ENCODE peak calls at places on chromosomes 7 and 10, in nine cellular contexts. One of them, this sample, is unnamed.

GRCh38 chr10:123428302-123428701 is 237.9 kb upstream of the GPR26 start:
- DNase-seq in HFFc6: no peak
- DNase-seq in fibroblast of lung: no peak
- DNase-seq in ovary: no peak
- DNase-seq in transverse colon: no peak
- DNase-seq in fibroblast of pulmonary artery: no peak
- DNase-seq in osteocyte: no peak
- DNase-seq in endothelial cell of umbilical vein: no peak
- DNase-seq in D721Med: no peak
- DNase-seq in this sample: no peak

GRCh38 chr10:63137306-63137705 is 4.2 kb downstream of the NRBF2 start:
- DNase-seq in HFFc6: no peak
- DNase-seq in ovary: no peak
- DNase-seq in D721Med: no peak
- DNase-seq in endothelial cell of umbilical vein: no peak
- DNase-seq in fibroblast of lung: peak
- DNase-seq in osteocyte: no peak
- DNase-seq in transverse colon: no peak
- DNase-seq in fibroblast of pulmonary artery: peak
- DNase-seq in this sample: no peak

GRCh38 chr10:113071446-113071845 is 121.4 kb downstream of the TCF7L2 start:
- DNase-seq in fibroblast of pulmonary artery: peak
- DNase-seq in endothelial cell of umbilical vein: peak
- DNase-seq in D721Med: no peak
- DNase-seq in osteocyte: no peak
- DNase-seq in fibroblast of lung: no peak
- DNase-seq in transverse colon: peak
- DNase-seq in ovary: peak
- DNase-seq in HFFc6: no peak
- DNase-seq in this sample: no peak

GRCh38 chr7:66643395-66643794 is 14.7 kb downstream of the KCTD7 start:
- DNase-seq in fibroblast of lung: no peak
- DNase-seq in transverse colon: no peak
- DNase-seq in ovary: no peak
- DNase-seq in fibroblast of pulmonary artery: no peak
- DNase-seq in endothelial cell of umbilical vein: no peak
- DNase-seq in osteocyte: no peak
- DNase-seq in HFFc6: no peak
- DNase-seq in D721Med: no peak
- DNase-seq in this sample: no peak

GRCh38 chr10:29886299-29886698 is 173.1 kb downstream of the JCAD start:
- DNase-seq in D721Med: no peak
- DNase-seq in endothelial cell of umbilical vein: no peak
- DNase-seq in osteocyte: no peak
- DNase-seq in fibroblast of lung: no peak
- DNase-seq in transverse colon: no peak
- DNase-seq in HFFc6: no peak
- DNase-seq in ovary: no peak
- DNase-seq in fibroblast of pulmonary artery: no peak
- DNase-seq in this sample: no peak

GRCh38 chr7:158353606-158354570 is 233.7 kb downstream of the PTPRN2 start:
- DNase-seq in transverse colon: peak
- DNase-seq in endothelial cell of umbilical vein: no peak
- DNase-seq in osteocyte: peak
- DNase-seq in ovary: no peak
- DNase-seq in fibroblast of lung: no peak
- DNase-seq in D721Med: no peak
- DNase-seq in fibroblast of pulmonary artery: peak
- DNase-seq in HFFc6: peak
- DNase-seq in this sample: peak

GRCh38 chr7:116169060-116169459 is 41.3 kb upstream of the TES start:
- DNase-seq in transverse colon: no peak
- DNase-seq in HFFc6: peak
- DNase-seq in osteocyte: no peak
- DNase-seq in endothelial cell of umbilical vein: no peak
- DNase-seq in ovary: no peak
- DNase-seq in fibroblast of pulmonary artery: peak
- DNase-seq in fibroblast of lung: peak
- DNase-seq in D721Med: no peak
- DNase-seq in this sample: no peak

GRCh38 chr10:124131176-124131575 is 37.8 kb upstream of the CHST15 start:
- DNase-seq in transverse colon: no peak
- DNase-seq in osteocyte: no peak
- DNase-seq in HFFc6: no peak
- DNase-seq in ovary: no peak
- DNase-seq in fibroblast of lung: no peak
- DNase-seq in D721Med: no peak
- DNase-seq in fibroblast of pulmonary artery: no peak
- DNase-seq in endothelial cell of umbilical vein: no peak
- DNase-seq in this sample: peak

GRCh38 chr7:42175834-42176745 is 60.9 kb downstream of the GLI3 start:
- DNase-seq in fibroblast of pulmonary artery: no peak
- DNase-seq in D721Med: no peak
- DNase-seq in osteocyte: no peak
- DNase-seq in endothelial cell of umbilical vein: no peak
- DNase-seq in transverse colon: no peak
- DNase-seq in HFFc6: peak
- DNase-seq in fibroblast of lung: no peak
- DNase-seq in ovary: no peak
- DNase-seq in this sample: no peak

GRCh38 chr10:54594289-54594688 is 206.7 kb downstream of the PCDH15 start:
- DNase-seq in endothelial cell of umbilical vein: no peak
- DNase-seq in fibroblast of lung: no peak
- DNase-seq in ovary: no peak
- DNase-seq in D721Med: no peak
- DNase-seq in transverse colon: no peak
- DNase-seq in fibroblast of pulmonary artery: no peak
- DNase-seq in HFFc6: no peak
- DNase-seq in osteocyte: no peak
- DNase-seq in this sample: no peak

GRCh38 chr10:52314007-52314821 is at the start of gene DKK1:
- DNase-seq in D721Med: no peak
- DNase-seq in ovary: no peak
- DNase-seq in fibroblast of pulmonary artery: peak
- DNase-seq in transverse colon: peak
- DNase-seq in endothelial cell of umbilical vein: peak
- DNase-seq in HFFc6: peak
- DNase-seq in osteocyte: peak
- DNase-seq in fibroblast of lung: peak
- DNase-seq in this sample: peak

GRCh38 chr7:144087230-144087629 is 1.2 kb downstream of the OR2A12 start:
- DNase-seq in endothelial cell of umbilical vein: no peak
- DNase-seq in osteocyte: no peak
- DNase-seq in HFFc6: no peak
- DNase-seq in transverse colon: no peak
- DNase-seq in ovary: no peak
- DNase-seq in fibroblast of lung: no peak
- DNase-seq in fibroblast of pulmonary artery: no peak
- DNase-seq in D721Med: no peak
- DNase-seq in this sample: no peak

GRCh38 chr10:86665868-86666267 is 2.4 kb upstream of the LDB3 start:
- DNase-seq in osteocyte: no peak
- DNase-seq in endothelial cell of umbilical vein: no peak
- DNase-seq in ovary: no peak
- DNase-seq in fibroblast of pulmonary artery: no peak
- DNase-seq in transverse colon: no peak
- DNase-seq in fibroblast of lung: no peak
- DNase-seq in HFFc6: no peak
- DNase-seq in D721Med: no peak
- DNase-seq in this sample: no peak

GRCh38 chr10:131647789-131648188 is 253.0 kb upstream of the PPP2R2D start:
- DNase-seq in D721Med: no peak
- DNase-seq in osteocyte: no peak
- DNase-seq in ovary: no peak
- DNase-seq in HFFc6: no peak
- DNase-seq in fibroblast of pulmonary artery: no peak
- DNase-seq in fibroblast of lung: no peak
- DNase-seq in transverse colon: no peak
- DNase-seq in endothelial cell of umbilical vein: no peak
- DNase-seq in this sample: no peak

GRCh38 chr7:78279457-78279856 is 480.9 kb downstream of the PHTF2 start:
- DNase-seq in osteocyte: no peak
- DNase-seq in transverse colon: no peak
- DNase-seq in fibroblast of lung: no peak
- DNase-seq in D721Med: no peak
- DNase-seq in ovary: no peak
- DNase-seq in fibroblast of pulmonary artery: no peak
- DNase-seq in HFFc6: no peak
- DNase-seq in endothelial cell of umbilical vein: no peak
- DNase-seq in this sample: no peak

GRCh38 chr10:100826983-100827818 is 81.8 kb downstream of the PAX2 start:
- DNase-seq in fibroblast of lung: no peak
- DNase-seq in ovary: no peak
- DNase-seq in HFFc6: no peak
- DNase-seq in D721Med: peak
- DNase-seq in transverse colon: peak
- DNase-seq in osteocyte: no peak
- DNase-seq in endothelial cell of umbilical vein: no peak
- DNase-seq in fibroblast of pulmonary artery: no peak
- DNase-seq in this sample: peak
- TF ChIP-seq CTCF in fibroblast of lung: peak
- TF ChIP-seq CTCF in ovary: no peak
- TF ChIP-seq CTCF in HFFc6: peak
- TF ChIP-seq CTCF in D721Med: peak
- TF ChIP-seq CTCF in transverse colon: no peak
- TF ChIP-seq CTCF in osteocyte: peak
- TF ChIP-seq CTCF in endothelial cell of umbilical vein: peak
- TF ChIP-seq CTCF in fibroblast of pulmonary artery: no peak
- TF ChIP-seq CTCF in this sample: no peak

GRCh38 chr10:107474650-107475049 is 310.1 kb upstream of the SORCS1 start:
- DNase-seq in transverse colon: no peak
- DNase-seq in D721Med: no peak
- DNase-seq in endothelial cell of umbilical vein: no peak
- DNase-seq in fibroblast of pulmonary artery: no peak
- DNase-seq in fibroblast of lung: no peak
- DNase-seq in osteocyte: no peak
- DNase-seq in ovary: no peak
- DNase-seq in HFFc6: no peak
- DNase-seq in this sample: no peak

GRCh38 chr10:107481224-107481623 is 316.7 kb upstream of the SORCS1 start:
- DNase-seq in endothelial cell of umbilical vein: no peak
- DNase-seq in transverse colon: no peak
- DNase-seq in fibroblast of lung: no peak
- DNase-seq in D721Med: no peak
- DNase-seq in fibroblast of pulmonary artery: no peak
- DNase-seq in ovary: no peak
- DNase-seq in osteocyte: no peak
- DNase-seq in HFFc6: no peak
- DNase-seq in this sample: no peak

GRCh38 chr10:107473221-107473620 is 308.7 kb upstream of the SORCS1 start:
- DNase-seq in osteocyte: no peak
- DNase-seq in D721Med: no peak
- DNase-seq in endothelial cell of umbilical vein: no peak
- DNase-seq in fibroblast of lung: no peak
- DNase-seq in HFFc6: no peak
- DNase-seq in transverse colon: no peak
- DNase-seq in fibroblast of pulmonary artery: no peak
- DNase-seq in ovary: no peak
- DNase-seq in this sample: no peak

GRCh38 chr10:107476408-107476807 is 311.9 kb upstream of the SORCS1 start:
- DNase-seq in fibroblast of pulmonary artery: no peak
- DNase-seq in endothelial cell of umbilical vein: no peak
- DNase-seq in osteocyte: no peak
- DNase-seq in transverse colon: no peak
- DNase-seq in fibroblast of lung: no peak
- DNase-seq in ovary: no peak
- DNase-seq in HFFc6: no peak
- DNase-seq in D721Med: no peak
- DNase-seq in this sample: no peak

GRCh38 chr10:107477266-107477665 is 312.8 kb upstream of the SORCS1 start:
- DNase-seq in fibroblast of lung: no peak
- DNase-seq in transverse colon: no peak
- DNase-seq in ovary: no peak
- DNase-seq in D721Med: no peak
- DNase-seq in fibroblast of pulmonary artery: no peak
- DNase-seq in osteocyte: no peak
- DNase-seq in HFFc6: no peak
- DNase-seq in endothelial cell of umbilical vein: no peak
- DNase-seq in this sample: no peak
- TF ChIP-seq CTCF in fibroblast of lung: no peak
- TF ChIP-seq CTCF in transverse colon: no peak
- TF ChIP-seq CTCF in ovary: no peak
- TF ChIP-seq CTCF in D721Med: no peak
- TF ChIP-seq CTCF in fibroblast of pulmonary artery: no peak
- TF ChIP-seq CTCF in osteocyte: no peak
- TF ChIP-seq CTCF in HFFc6: no peak
- TF ChIP-seq CTCF in endothelial cell of umbilical vein: no peak
- TF ChIP-seq CTCF in this sample: no peak

GRCh38 chr7:44348300-44348699 is 22.9 kb upstream of the CAMK2B start:
- DNase-seq in D721Med: no peak
- DNase-seq in endothelial cell of umbilical vein: peak
- DNase-seq in fibroblast of lung: peak
- DNase-seq in ovary: no peak
- DNase-seq in osteocyte: no peak
- DNase-seq in HFFc6: peak
- DNase-seq in fibroblast of pulmonary artery: peak
- DNase-seq in transverse colon: no peak
- DNase-seq in this sample: no peak
- TF ChIP-seq CTCF in D721Med: peak
- TF ChIP-seq CTCF in endothelial cell of umbilical vein: peak
- TF ChIP-seq CTCF in fibroblast of lung: peak
- TF ChIP-seq CTCF in ovary: no peak
- TF ChIP-seq CTCF in osteocyte: peak
- TF ChIP-seq CTCF in HFFc6: peak
- TF ChIP-seq CTCF in fibroblast of pulmonary artery: peak
- TF ChIP-seq CTCF in transverse colon: no peak
- TF ChIP-seq CTCF in this sample: no peak

GRCh38 chr10:23892296-23892695 is 316.6 kb upstream of the KIAA1217 start:
- DNase-seq in D721Med: no peak
- DNase-seq in transverse colon: no peak
- DNase-seq in fibroblast of pulmonary artery: no peak
- DNase-seq in endothelial cell of umbilical vein: no peak
- DNase-seq in HFFc6: no peak
- DNase-seq in fibroblast of lung: no peak
- DNase-seq in osteocyte: no peak
- DNase-seq in ovary: no peak
- DNase-seq in this sample: no peak

GRCh38 chr10:23884671-23885070 is 324.3 kb upstream of the KIAA1217 start:
- DNase-seq in D721Med: no peak
- DNase-seq in osteocyte: no peak
- DNase-seq in transverse colon: no peak
- DNase-seq in fibroblast of pulmonary artery: no peak
- DNase-seq in HFFc6: no peak
- DNase-seq in endothelial cell of umbilical vein: no peak
- DNase-seq in ovary: no peak
- DNase-seq in fibroblast of lung: no peak
- DNase-seq in this sample: no peak

GRCh38 chr10:23891301-23891700 is 317.6 kb upstream of the KIAA1217 start:
- DNase-seq in fibroblast of pulmonary artery: no peak
- DNase-seq in D721Med: no peak
- DNase-seq in endothelial cell of umbilical vein: no peak
- DNase-seq in osteocyte: no peak
- DNase-seq in HFFc6: no peak
- DNase-seq in transverse colon: no peak
- DNase-seq in fibroblast of lung: no peak
- DNase-seq in ovary: no peak
- DNase-seq in this sample: no peak

GRCh38 chr10:23885853-23886252 is 323.1 kb upstream of the KIAA1217 start:
- DNase-seq in osteocyte: no peak
- DNase-seq in transverse colon: no peak
- DNase-seq in endothelial cell of umbilical vein: no peak
- DNase-seq in HFFc6: no peak
- DNase-seq in fibroblast of lung: no peak
- DNase-seq in fibroblast of pulmonary artery: no peak
- DNase-seq in D721Med: no peak
- DNase-seq in ovary: no peak
- DNase-seq in this sample: no peak

GRCh38 chr10:23886355-23886754 is 322.6 kb upstream of the KIAA1217 start:
- DNase-seq in fibroblast of pulmonary artery: no peak
- DNase-seq in endothelial cell of umbilical vein: no peak
- DNase-seq in D721Med: no peak
- DNase-seq in osteocyte: no peak
- DNase-seq in HFFc6: no peak
- DNase-seq in ovary: no peak
- DNase-seq in fibroblast of lung: no peak
- DNase-seq in transverse colon: no peak
- DNase-seq in this sample: peak
- TF ChIP-seq CTCF in fibroblast of pulmonary artery: no peak
- TF ChIP-seq CTCF in endothelial cell of umbilical vein: no peak
- TF ChIP-seq CTCF in D721Med: peak
- TF ChIP-seq CTCF in osteocyte: no peak
- TF ChIP-seq CTCF in HFFc6: no peak
- TF ChIP-seq CTCF in ovary: no peak
- TF ChIP-seq CTCF in fibroblast of lung: no peak
- TF ChIP-seq CTCF in transverse colon: no peak
- TF ChIP-seq CTCF in this sample: no peak

This sample was measured in glutamatergic neuron.